ENCODE peak calls at places on chromosomes 4 and X, in eight cellular contexts. Y is BJ; A is activated CD4-positive, alpha-beta T cell treated with anti-CD3 and anti-CD28 coated beads, Interleukin-2, amount 50 U/mL, for 1 hour; C is NAMALWA; D is ELR; B is hepatocyte; E is pulmonary artery endothelial cell; R is nephron progenitor cell. W is an unnamed sample.

GRCh38 chr4:188053302-188053701 is 56.1 kb downstream of the TRIML2 start:
- DNase-seq in Y (no peak), R (no peak), D (no peak), A (no peak), E (no peak), B (no peak), C (no peak), W (no peak)

GRCh38 chr4:101218346-101218745 is 129.0 kb downstream of the PPP3CA start:
- DNase-seq in D (peak), A (no peak), B (no peak), C (no peak), R (no peak), Y (no peak), E (peak), W (no peak)

GRCh38 chr4:15779789-15780188 is 1.7 kb downstream of the CD38 start:
- DNase-seq in D (peak), C (peak), Y (no peak), R (no peak), E (no peak), B (no peak), A (no peak), W (no peak)

GRCh38 chr4:169615467-169616106 is 3.2 kb upstream of the NEK1 start:
- DNase-seq in Y (no peak), D (peak), E (no peak), C (no peak), B (no peak), A (no peak), R (no peak), W (no peak)

GRCh38 chr4:124948976-124949597 is 236.6 kb upstream of the ANKRD50 start:
- DNase-seq in C (no peak), E (peak), D (peak), R (no peak), B (no peak), A (no peak), Y (no peak), W (no peak)

GRCh38 chr4:41505161-41505653 is 32.8 kb upstream of the LIMCH1 start:
- DNase-seq in E (no peak), D (peak), Y (no peak), A (no peak), C (no peak), B (no peak), R (no peak), W (peak)

GRCh38 chrX:103640401-103641155 is 11.8 kb downstream of the TCEAL1 start:
- DNase-seq in R (no peak), B (no peak), A (no peak), Y (no peak), E (no peak), C (no peak), D (peak), W (no peak)

GRCh38 chrX:130990723-130991122 is 67.4 kb upstream of the ARHGAP36 start:
- DNase-seq in Y (no peak), C (no peak), E (no peak), R (no peak), B (no peak), A (no peak), D (no peak), W (no peak)

GRCh38 chr4:66688674-66689073 is 856.6 kb downstream of the CENPC start:
- DNase-seq in A (no peak), B (peak), D (peak), R (no peak), C (peak), E (no peak), Y (no peak), W (no peak)

GRCh38 chr4:85376285-85376684 is 98.7 kb upstream of the ARHGAP24 start:
- DNase-seq in A (no peak), C (no peak), Y (no peak), R (no peak), E (no peak), B (no peak), D (no peak), W (no peak)

GRCh38 chr4:6002926-6003325 is 15.3 kb downstream of the C4orf50 start:
- DNase-seq in A (no peak), E (no peak), D (no peak), Y (no peak), B (no peak), R (no peak), C (no peak), W (no peak)

GRCh38 chr4:76279462-76279861 is 27.1 kb upstream of the STBD1 start:
- DNase-seq in Y (no peak), C (no peak), D (peak), A (no peak), E (no peak), B (no peak), R (no peak), W (no peak)

GRCh38 chrX:31092970-31093638 is 21.3 kb upstream of the FTHL17 start:
- DNase-seq in R (no peak), A (no peak), Y (no peak), E (no peak), D (no peak), B (no peak), C (no peak), W (no peak)

GRCh38 chrX:69060631-69061408 is 104.4 kb downstream of the PJA1 start:
- DNase-seq in D (peak), B (peak), Y (no peak), R (peak), C (no peak), E (peak), A (no peak), W (no peak)

GRCh38 chrX:119763175-119763574 is 4.8 kb downstream of the SOWAHD start:
- DNase-seq in A (no peak), B (no peak), E (no peak), C (no peak), Y (peak), D (peak), R (no peak), W (no peak)

GRCh38 chr4:137955615-137956014 is 286.5 kb downstream of the SLC7A11 start:
- DNase-seq in D (no peak), C (no peak), E (no peak), R (no peak), Y (no peak), B (no peak), A (no peak), W (no peak)

GRCh38 chr4:65839288-65839919 is 169.1 kb upstream of the EPHA5 start:
- DNase-seq in E (no peak), D (no peak), B (no peak), R (no peak), A (no peak), C (no peak), Y (no peak), W (no peak)

GRCh38 chrX:55908685-55909212 is 191.2 kb downstream of the RRAGB start:
- DNase-seq in R (peak), A (peak), B (peak), Y (no peak), E (no peak), D (peak), C (peak), W (peak)

GRCh38 chr4:121376541-121376940 is 4.3 kb downstream of the QRFPR start:
- DNase-seq in R (no peak), A (no peak), D (no peak), Y (no peak), E (no peak), C (no peak), B (no peak), W (no peak)

GRCh38 chrX:136910565-136911040 is 30.1 kb upstream of the RBMX start:
- DNase-seq in C (no peak), A (no peak), D (peak), R (no peak), B (no peak), E (no peak), Y (no peak), W (no peak)

GRCh38 chr4:99117876-99118693 is 26.0 kb downstream of the ADH4 start:
- DNase-seq in D (peak), B (peak), C (peak), E (no peak), R (no peak), Y (no peak), A (no peak), W (no peak)

GRCh38 chrX:24515447-24515846 is 50.4 kb downstream of the PDK3 start:
- DNase-seq in Y (no peak), E (no peak), C (peak), A (no peak), B (peak), R (no peak), D (peak), W (no peak)

GRCh38 chr4:59126996-59127395 is 2016.8 kb upstream of the IGFBP7 start:
- DNase-seq in D (peak), B (no peak), C (no peak), A (no peak), Y (no peak), E (no peak), R (no peak), W (no peak)

GRCh38 chr4:114057746-114058145 is 78.3 kb upstream of the ARSJ start:
- DNase-seq in D (no peak), R (no peak), Y (no peak), A (no peak), B (peak), E (no peak), C (no peak), W (no peak)

W was measured in heart left ventricle.